ENCODE peak calls at places on chromosomes 2 and 18, in nine cellular contexts. Y is HL-60; M is hepatocyte; C is hippocampal formation; S is activated T-helper 1 cell treated with Interleukin-2 at 50 U/mL for 16 hours; Q is stomach; E is CD8-positive, alpha-beta T cell; V is fibroblast of lung; P is CD4-positive, alpha-beta memory T cell. R is an unnamed sample.

GRCh38 chr2:240622631-240623235 is 2.5 kb upstream of the GPR35 start:
- DNase-seq in Y (no peak), M (no peak), C (no peak), S (peak), Q (peak), E (peak), V (peak), P (peak), R (peak)

GRCh38 chr18:48949606-48950535 is 894 bp downstream of the SMAD7 start:
- DNase-seq in Y (no peak), M (peak), C (peak), S (peak), Q (peak), E (no peak), V (peak), P (peak), R (peak)

GRCh38 chr2:104944495-104944894 is 90.6 kb downstream of the POU3F3 start:
- DNase-seq in Y (no peak), M (peak), C (peak), S (no peak), Q (no peak), E (no peak), V (no peak), P (no peak), R (no peak)

GRCh38 chr2:152497481-152498052 is 162.6 kb downstream of the FMNL2 start:
- DNase-seq in Y (no peak), M (peak), C (no peak), S (no peak), Q (peak), E (no peak), V (peak), P (no peak), R (no peak)

GRCh38 chr2:94759211-94759610 is 112.0 kb upstream of the TEKT4 start:
- DNase-seq in Y (no peak), M (no peak), C (no peak), S (no peak), Q (no peak), E (no peak), V (no peak), P (no peak), R (no peak)

GRCh38 chr2:60958361-60958760 is 59.2 kb upstream of the PEX13 start:
- DNase-seq in Y (no peak), M (no peak), C (no peak), S (no peak), Q (no peak), E (no peak), V (no peak), P (no peak), R (no peak)

GRCh38 chr18:75697493-75697892 is 270.0 kb upstream of the SMIM21 start:
- DNase-seq in Y (no peak), M (no peak), C (no peak), S (no peak), Q (no peak), E (no peak), V (no peak), P (no peak), R (no peak)

GRCh38 chr18:48929951-48930713 is 20.6 kb downstream of the SMAD7 start:
- DNase-seq in Y (no peak), M (peak), C (no peak), S (no peak), Q (peak), E (no peak), V (peak), P (no peak), R (no peak)

GRCh38 chr18:23134780-23135678 is at the start of gene CABLES1:
- DNase-seq in Y (peak), M (peak), C (peak), S (no peak), Q (peak), E (peak), V (peak), P (peak), R (peak)

GRCh38 chr18:79367989-79368388 is 27.7 kb upstream of the NFATC1 start:
- DNase-seq in Y (no peak), M (no peak), C (no peak), S (no peak), Q (no peak), E (no peak), V (peak), P (no peak), R (no peak)

GRCh38 chr2:44955593-44956449 is 14.3 kb downstream of the SIX3 start:
- DNase-seq in Y (peak), M (peak), C (peak), S (peak), Q (peak), E (peak), V (peak), P (peak), R (peak)

GRCh38 chr2:218386505-218387368 is 4.7 kb downstream of the SLC11A1 start:
- DNase-seq in Y (no peak), M (peak), C (no peak), S (no peak), Q (no peak), E (no peak), V (no peak), P (no peak), R (no peak)

GRCh38 chr18:74097803-74098202 is 49.8 kb downstream of the FBXO15 start:
- DNase-seq in Y (no peak), M (no peak), C (no peak), S (no peak), Q (no peak), E (no peak), V (no peak), P (no peak), R (no peak)

GRCh38 chr2:165898381-165898780 is 55.2 kb downstream of the TTC21B start:
- DNase-seq in Y (no peak), M (no peak), C (no peak), S (no peak), Q (no peak), E (no peak), V (no peak), P (no peak), R (no peak)